ENCODE peak calls at places on chromosomes 4 and X, in eight cellular contexts. G is cardiac fibroblast, D is heart left ventricle, V is psoas muscle, P is glutamatergic neuron, A is choroid plexus epithelial cell, I is OCI-LY7, K is lower lobe of right lung. B is an unnamed sample.

GRCh38 chrX:5474282-5474681 is 754.4 kb downstream of the NLGN4X start:
- DNase-seq in G (no peak), D (no peak), V (no peak), P (no peak), A (no peak), I (no peak), K (no peak), B (no peak)

GRCh38 chr4:15469402-15470148 is at the start of gene CC2D2A:
- DNase-seq in G (peak), D (no peak), V (no peak), P (peak), A (peak), I (no peak), K (no peak), B (no peak)

GRCh38 chr4:53656421-53656981 is 65.2 kb upstream of the LNX1 start:
- DNase-seq in G (peak), D (no peak), V (no peak), P (no peak), A (peak), I (no peak), K (no peak), B (no peak)

GRCh38 chrX:142036111-142036510 is 132.4 kb downstream of the MAGEC1 start:
- DNase-seq in G (peak), D (no peak), V (no peak), P (no peak), A (peak), I (no peak), K (no peak), B (no peak)

GRCh38 chrX:48937065-48937907 is 18.5 kb upstream of the PIM2 start:
- DNase-seq in G (peak), D (peak), V (peak), P (no peak), A (peak), I (peak), K (peak), B (no peak)

GRCh38 chr4:2297606-2298517 is 36.0 kb upstream of the MXD4 start:
- DNase-seq in G (no peak), D (no peak), V (no peak), P (no peak), A (no peak), I (peak), K (no peak), B (no peak)

GRCh38 chr4:170087163-170087700 is 2.5 kb downstream of the AADAT start:
- DNase-seq in G (peak), D (no peak), V (no peak), P (no peak), A (peak), I (no peak), K (no peak), B (no peak)

GRCh38 chr4:127001898-127002297 is 630.9 kb upstream of the INTU start:
- DNase-seq in G (no peak), D (no peak), V (no peak), P (no peak), A (no peak), I (no peak), K (no peak), B (no peak)

GRCh38 chr4:10083331-10083769 is 33.2 kb downstream of the WDR1 start:
- DNase-seq in G (no peak), D (peak), V (peak), P (peak), A (no peak), I (no peak), K (peak), B (no peak)

GRCh38 chrX:20499763-20500162 is 233.1 kb upstream of the RPS6KA3 start:
- DNase-seq in G (no peak), D (no peak), V (no peak), P (no peak), A (no peak), I (no peak), K (no peak), B (no peak)

GRCh38 chrX:22192419-22193086 is 80.2 kb upstream of the CBLL2 start:
- DNase-seq in G (peak), D (peak), V (peak), P (peak), A (peak), I (peak), K (peak), B (peak)

GRCh38 chrX:103442536-103442901 is 66.2 kb downstream of the BEX3 start:
- DNase-seq in G (peak), D (no peak), V (no peak), P (no peak), A (peak), I (no peak), K (no peak), B (no peak)

GRCh38 chrX:2907295-2907694 is 21.8 kb downstream of the ARSD start:
- DNase-seq in G (no peak), D (no peak), V (no peak), P (no peak), A (no peak), I (no peak), K (no peak), B (no peak)

GRCh38 chrX:13622565-13622964 is 30.4 kb upstream of the TCEANC start:
- DNase-seq in G (no peak), D (no peak), V (no peak), P (no peak), A (peak), I (no peak), K (no peak), B (no peak)

GRCh38 chr4:142563682-142564291 is 282.3 kb downstream of the INPP4B start:
- DNase-seq in G (peak), D (no peak), V (no peak), P (no peak), A (peak), I (no peak), K (no peak), B (no peak)

GRCh38 chr4:9999956-10000551 is 21.2 kb downstream of the SLC2A9 start:
- DNase-seq in G (peak), D (no peak), V (no peak), P (no peak), A (peak), I (no peak), K (no peak), B (no peak)

GRCh38 chr4:48340276-48340904 is 939 bp upstream of the SLAIN2 start:
- DNase-seq in G (peak), D (no peak), V (no peak), P (no peak), A (peak), I (peak), K (peak), B (no peak)

GRCh38 chr4:124505211-124505610 is 207.3 kb downstream of the ANKRD50 start:
- DNase-seq in G (peak), D (no peak), V (no peak), P (no peak), A (peak), I (no peak), K (no peak), B (no peak)

GRCh38 chr4:101306225-101306624 is 41.1 kb downstream of the PPP3CA start:
- DNase-seq in G (no peak), D (no peak), V (no peak), P (no peak), A (no peak), I (no peak), K (peak), B (no peak)

GRCh38 chrX:43741843-43742573 is 85.9 kb downstream of the MAOA start:
- DNase-seq in G (peak), D (no peak), V (no peak), P (no peak), A (peak), I (no peak), K (no peak), B (no peak)

GRCh38 chrX:39518451-39519212 is 579.1 kb downstream of the BCOR start:
- DNase-seq in G (no peak), D (peak), V (peak), P (no peak), A (no peak), I (no peak), K (no peak), B (no peak)

GRCh38 chrX:50814701-50815476 is 895 bp upstream of the SHROOM4 start:
- DNase-seq in G (peak), D (peak), V (no peak), P (no peak), A (peak), I (no peak), K (no peak), B (no peak)

GRCh38 chr4:5822617-5823016 is 70.3 kb downstream of the CRMP1 start:
- DNase-seq in G (no peak), D (no peak), V (no peak), P (no peak), A (no peak), I (no peak), K (no peak), B (no peak)

GRCh38 chr4:6834867-6835266 is 52.3 kb downstream of the KIAA0232 start:
- DNase-seq in G (peak), D (no peak), V (peak), P (no peak), A (peak), I (no peak), K (no peak), B (no peak)

GRCh38 chrX:67604979-67605703 is 61.3 kb downstream of the AR start:
- DNase-seq in G (peak), D (no peak), V (no peak), P (no peak), A (peak), I (no peak), K (no peak), B (no peak)

GRCh38 chr4:140875751-140876389 is 119.7 kb upstream of the TBC1D9 start:
- DNase-seq in G (no peak), D (no peak), V (no peak), P (no peak), A (no peak), I (no peak), K (no peak), B (no peak)

GRCh38 chrX:25144043-25144940 is 128.5 kb upstream of the ARX start:
- DNase-seq in G (peak), D (peak), V (peak), P (peak), A (peak), I (peak), K (peak), B (peak)

GRCh38 chrX:85980286-85980685 is 67.1 kb downstream of the CHM start:
- DNase-seq in G (no peak), D (no peak), V (no peak), P (no peak), A (no peak), I (no peak), K (no peak), B (no peak)

GRCh38 chrX:8864151-8864550 is 63.0 kb upstream of the FAM9A start:
- DNase-seq in G (no peak), D (no peak), V (no peak), P (no peak), A (no peak), I (no peak), K (no peak), B (no peak)

GRCh38 chrX:6849711-6850415 is 297.6 kb upstream of the STS start:
- DNase-seq in G (peak), D (no peak), V (no peak), P (no peak), A (no peak), I (no peak), K (no peak), B (no peak)

GRCh38 chr4:128653514-128654420 is 155.7 kb upstream of the JADE1 start:
- DNase-seq in G (peak), D (peak), V (no peak), P (no peak), A (peak), I (no peak), K (no peak), B (no peak)

GRCh38 chr4:173174184-173175156 is 5.9 kb downstream of the GALNT7 start:
- DNase-seq in G (no peak), D (no peak), V (no peak), P (no peak), A (no peak), I (peak), K (no peak), B (no peak)

GRCh38 chr4:113845138-113845537 is 83.6 kb upstream of the CAMK2D start:
- DNase-seq in G (peak), D (no peak), V (no peak), P (no peak), A (peak), I (no peak), K (no peak), B (no peak)

GRCh38 chr4:132792305-132792704 is 356.8 kb upstream of the PCDH10 start:
- DNase-seq in G (no peak), D (no peak), V (no peak), P (no peak), A (no peak), I (no peak), K (no peak), B (no peak)

GRCh38 chr4:18980516-18981233 is 959.1 kb upstream of the LCORL start:
- DNase-seq in G (no peak), D (no peak), V (no peak), P (no peak), A (no peak), I (peak), K (no peak), B (no peak)

GRCh38 chrX:41313419-41313818 is 20.5 kb upstream of the DDX3X start:
- DNase-seq in G (peak), D (no peak), V (no peak), P (no peak), A (peak), I (no peak), K (no peak), B (no peak)

GRCh38 chr4:7658297-7659204 is 223.8 kb upstream of the PSAPL1 start:
- DNase-seq in G (no peak), D (no peak), V (peak), P (no peak), A (no peak), I (no peak), K (peak), B (no peak)

GRCh38 chrX:128781506-128781905 is 729.3 kb upstream of the ACTRT1 start:
- DNase-seq in G (no peak), D (no peak), V (no peak), P (peak), A (peak), I (peak), K (no peak), B (no peak)

GRCh38 chrX:45743081-45743533 is 542.4 kb upstream of the DIPK2B start:
- DNase-seq in G (peak), D (no peak), V (no peak), P (no peak), A (peak), I (no peak), K (no peak), B (no peak)
- TF ChIP-seq CTCF in G (peak), D (no peak), V (no peak), P (no peak), A (peak), I (no peak), K (no peak), B (no peak)

GRCh38 chrX:112696506-112696905 is 16.8 kb upstream of the LHFPL1 start:
- DNase-seq in G (no peak), D (no peak), V (no peak), P (no peak), A (no peak), I (no peak), K (no peak), B (no peak)

GRCh38 chrX:112698946-112699345 is 19.2 kb upstream of the LHFPL1 start:
- DNase-seq in G (no peak), D (no peak), V (no peak), P (no peak), A (no peak), I (no peak), K (no peak), B (no peak)

GRCh38 chrX:112694811-112695210 is 15.1 kb upstream of the LHFPL1 start:
- DNase-seq in G (no peak), D (no peak), V (no peak), P (no peak), A (no peak), I (no peak), K (no peak), B (no peak)

GRCh38 chrX:112694062-112694461 is 14.3 kb upstream of the LHFPL1 start:
- DNase-seq in G (no peak), D (no peak), V (no peak), P (no peak), A (no peak), I (no peak), K (no peak), B (no peak)

DNA sequence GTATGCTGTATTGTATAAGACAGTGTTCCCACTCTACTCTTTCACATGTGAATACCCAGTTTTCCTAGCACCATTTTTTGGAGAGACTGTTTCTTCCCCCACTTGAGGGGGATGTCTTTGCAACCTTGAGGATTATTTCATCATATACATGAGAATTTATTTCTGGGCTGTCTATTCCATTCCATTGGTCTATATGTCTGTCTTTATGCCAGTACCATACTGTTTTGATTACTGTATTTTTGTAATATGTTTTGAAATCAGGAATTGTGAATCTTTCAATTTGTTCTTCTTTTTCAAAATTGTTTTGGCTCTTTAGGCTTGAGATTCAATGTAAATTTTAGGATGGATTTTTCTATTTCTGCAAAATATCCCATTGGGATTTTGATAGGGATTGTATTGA is 15.8 kb upstream of the LHFPL1 start:
- DNase-seq in G (no peak), D (no peak), V (no peak), P (no peak), A (no peak), I (no peak), K (no peak), B (no peak)
- TF ChIP-seq CTCF in G (no peak), D (no peak), V (no peak), P (no peak), A (no peak), I (no peak), K (no peak), B (no peak)

DNA sequence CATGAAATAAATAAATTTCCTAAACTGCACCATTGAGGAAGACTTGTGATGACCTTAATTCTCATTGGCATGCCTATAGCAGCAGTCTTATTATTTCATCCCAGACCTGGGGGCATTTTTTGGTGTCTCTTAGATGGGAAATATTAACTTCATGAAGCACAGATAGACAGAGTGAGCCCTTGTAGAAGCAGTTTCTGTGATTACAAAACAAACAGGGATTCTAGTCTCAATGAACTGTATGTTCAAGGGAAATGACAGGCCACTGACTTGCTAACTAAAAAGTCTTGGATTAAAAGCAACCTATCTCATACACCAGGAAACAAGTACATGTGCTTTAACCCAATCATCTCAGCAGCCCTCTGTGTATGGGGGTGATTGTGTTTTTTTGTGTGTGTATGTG is 32.0 kb upstream of the HPGD start:
- DNase-seq in G (no peak), D (no peak), V (no peak), P (no peak), A (no peak), I (no peak), K (no peak), B (no peak)
- TF ChIP-seq CTCF in G (no peak), D (no peak), V (no peak), P (no peak), A (no peak), I (no peak), K (no peak), B (no peak)

GRCh38 chr4:80197601-80198444 is 520 bp downstream of the PRDM8 start:
- DNase-seq in G (no peak), D (no peak), V (no peak), P (peak), A (no peak), I (no peak), K (peak), B (no peak)
- TF ChIP-seq CTCF in G (no peak), D (no peak), V (no peak), P (no peak), A (no peak), I (no peak), K (no peak), B (no peak)

GRCh38 chr4:119697887-119698393 is 69.3 kb upstream of the PDE5A start:
- DNase-seq in G (no peak), D (no peak), V (no peak), P (no peak), A (no peak), I (no peak), K (no peak), B (no peak)

GRCh38 chr4:119693127-119693526 is 64.5 kb upstream of the PDE5A start:
- DNase-seq in G (peak), D (no peak), V (no peak), P (no peak), A (peak), I (no peak), K (no peak), B (no peak)

GRCh38 chr4:119692001-119692400 is 63.4 kb upstream of the PDE5A start:
- DNase-seq in G (peak), D (peak), V (no peak), P (no peak), A (peak), I (no peak), K (no peak), B (no peak)

GRCh38 chr4:119695216-119695615 is 66.6 kb upstream of the PDE5A start:
- DNase-seq in G (no peak), D (no peak), V (no peak), P (no peak), A (no peak), I (no peak), K (no peak), B (no peak)

DNA sequence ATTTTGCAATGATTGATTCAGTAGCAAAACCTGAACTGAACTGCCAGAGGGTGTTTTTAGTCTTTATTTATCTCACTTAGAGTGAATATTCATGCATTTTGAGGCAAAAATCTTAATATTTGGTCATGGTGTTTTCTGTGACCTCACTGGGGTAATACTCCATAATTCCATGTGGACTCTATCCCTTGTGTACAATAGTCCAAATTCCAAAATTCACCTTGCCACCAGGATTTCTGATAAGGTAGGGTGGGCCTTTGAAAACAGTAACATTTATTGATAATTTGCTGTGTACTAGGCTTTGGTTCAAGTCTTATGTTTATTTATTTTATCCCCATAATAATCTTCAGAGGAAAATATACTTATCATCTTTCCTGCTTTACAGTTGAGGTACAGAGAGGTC is 68.4 kb upstream of the PDE5A start:
- DNase-seq in G (no peak), D (no peak), V (no peak), P (no peak), A (no peak), I (no peak), K (no peak), B (no peak)
- TF ChIP-seq CTCF in G (no peak), D (no peak), V (no peak), P (no peak), A (no peak), I (no peak), K (no peak), B (no peak)

DNA sequence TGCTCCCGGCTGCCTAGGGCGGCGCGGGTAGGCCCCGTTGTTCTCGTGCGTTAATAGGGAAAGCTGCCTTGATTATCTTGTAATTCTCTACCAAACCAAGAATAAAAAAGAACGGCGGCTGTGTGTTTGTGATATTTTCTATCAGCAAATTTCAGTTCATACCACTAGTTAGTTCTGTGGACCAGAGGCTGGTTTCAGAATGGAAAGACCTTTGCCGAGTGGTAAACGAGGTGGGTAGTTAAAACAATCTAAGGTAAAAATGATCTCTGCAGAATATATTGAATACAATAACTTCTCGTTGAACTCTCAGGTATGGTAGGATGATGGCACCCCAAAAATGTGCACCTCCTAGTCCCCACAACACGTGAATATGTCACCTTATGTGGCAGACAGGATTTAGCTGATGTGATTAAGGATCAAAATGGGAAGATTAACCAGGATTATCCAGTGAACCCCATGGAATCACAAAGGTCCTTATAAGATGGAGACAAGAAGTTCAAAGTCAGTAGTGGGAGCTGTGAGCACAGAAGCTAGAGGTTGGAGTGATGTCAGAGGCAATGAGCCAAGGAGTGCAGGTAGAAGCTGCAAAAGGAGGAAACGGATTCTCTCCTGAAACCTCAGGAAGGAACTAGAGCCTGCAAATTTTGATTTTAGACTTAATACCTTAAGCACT is 574 bp upstream of the CFAP97 start:
- DNase-seq in G (peak), D (no peak), V (no peak), P (no peak), A (peak), I (peak), K (no peak), B (no peak)
- TF ChIP-seq CTCF in G (no peak), D (no peak), V (no peak), P (no peak), A (peak), I (peak), K (no peak), B (no peak)